ENCODE peak calls at places on chromosome 7, in nine cellular contexts. T is PC-3; Q is NB4; Y is EH; F is HTR-8/SVneo; J is left lung; Z is left ventricle myocardium superior; S is NCI-H748 treated with DMSO at 0.1 percent for 48 hours; N is CD4-positive, alpha-beta memory T cell. R is an unnamed sample.

GRCh38 chr7:27782849-27783248 is 42.9 kb downstream of the TAX1BP1 start:
- DNase-seq in T (peak; percentile 57), Q (no peak), Y (no peak), F (no peak), J (no peak), Z (no peak), S (no peak), N (no peak), R (no peak)

GRCh38 chr7:44100458-44101303 is 3.5 kb upstream of the AEBP1 start:
- DNase-seq in T (no peak), Q (no peak), Y (peak; percentile 87), F (no peak), J (peak; percentile 47), Z (no peak), S (no peak), N (no peak), R (peak; percentile 41)

GRCh38 chr7:150631084-150631824 is 931 bp downstream of the GIMAP6 start:
- DNase-seq in T (no peak), Q (peak; percentile 12), Y (no peak), F (no peak), J (peak; percentile 78), Z (peak; percentile 55), S (no peak), N (peak; percentile 51), R (no peak)

GRCh38 chr7:42315631-42316030 is 78.6 kb upstream of the GLI3 start:
- DNase-seq in T (peak; percentile 69), Q (no peak), Y (peak; percentile 71), F (no peak), J (no peak), Z (no peak), S (no peak), N (no peak), R (no peak)

GRCh38 chr7:79307376-79307775 is 146.1 kb downstream of the MAGI2 start:
- DNase-seq in T (no peak), Q (no peak), Y (no peak), F (no peak), J (no peak), Z (no peak), S (no peak), N (no peak), R (no peak)

GRCh38 chr7:50206521-50207250 is 97.8 kb upstream of the IKZF1 start:
- DNase-seq in T (no peak), Q (peak; percentile 93), Y (no peak), F (no peak), J (no peak), Z (no peak), S (no peak), N (peak; percentile 67), R (no peak)

GRCh38 chr7:84455788-84456187 is 261.2 kb upstream of the SEMA3A start:
- DNase-seq in T (peak; percentile 22), Q (no peak), Y (no peak), F (no peak), J (no peak), Z (no peak), S (no peak), N (no peak), R (no peak)

GRCh38 chr7:130263130-130263529 is 3.5 kb upstream of the CPA2 start:
- DNase-seq in T (no peak), Q (peak; percentile 52), Y (no peak), F (no peak), J (no peak), Z (no peak), S (no peak), N (no peak), R (no peak)

GRCh38 chr7:92749327-92749730 is 87.0 kb downstream of the CDK6 start:
- DNase-seq in T (no peak), Q (no peak), Y (peak; percentile 30), F (no peak), J (no peak), Z (no peak), S (no peak), N (no peak), R (no peak)

GRCh38 chr7:21326916-21327315 is 101.0 kb upstream of the SP4 start:
- DNase-seq in T (no peak), Q (no peak), Y (no peak), F (no peak), J (no peak), Z (no peak), S (no peak), N (no peak), R (no peak)

GRCh38 chr7:89780291-89780690 is 374.0 kb upstream of the STEAP1 start:
- DNase-seq in T (no peak), Q (no peak), Y (no peak), F (no peak), J (no peak), Z (no peak), S (no peak), N (no peak), R (no peak)

GRCh38 chr7:99296471-99296870 is 23.8 kb downstream of the MYH16 start:
- DNase-seq in T (no peak), Q (no peak), Y (no peak), F (no peak), J (no peak), Z (no peak), S (no peak), N (no peak), R (no peak)

GRCh38 chr7:118158766-118159165 is 25.2 kb upstream of the LSM8 start:
- DNase-seq in T (peak; percentile 8), Q (peak; percentile 22), Y (no peak), F (no peak), J (no peak), Z (no peak), S (no peak), N (no peak), R (no peak)

GRCh38 chr7:157612664-157613561 is 276.1 kb downstream of the DNAJB6 start:
- DNase-seq in T (peak; percentile 47), Q (peak; percentile 99), Y (no peak), F (no peak), J (peak; percentile 88), Z (peak; percentile 70), S (no peak), N (peak; percentile 82), R (peak; percentile 83)

GRCh38 chr7:83547526-83547925 is 101.4 kb downstream of the SEMA3E start:
- DNase-seq in T (peak; percentile 95), Q (no peak), Y (peak; percentile 3), F (peak; percentile 9), J (no peak), Z (no peak), S (peak; percentile 51), N (no peak), R (peak; percentile 3)

GRCh38 chr7:28588606-28589005 is 176.3 kb downstream of the CREB5 start:
- DNase-seq in T (no peak), Q (no peak), Y (no peak), F (no peak), J (no peak), Z (no peak), S (no peak), N (no peak), R (no peak)

GRCh38 chr7:16778479-16778878 is 24.9 kb downstream of the TSPAN13 start:
- DNase-seq in T (no peak), Q (no peak), Y (no peak), F (no peak), J (no peak), Z (no peak), S (no peak), N (no peak), R (no peak)

GRCh38 chr7:158008267-158008666 is 579.4 kb downstream of the PTPRN2 start:
- DNase-seq in T (no peak), Q (no peak), Y (no peak), F (no peak), J (no peak), Z (no peak), S (peak; percentile 55), N (no peak), R (no peak)

GRCh38 chr7:72818663-72819366 is 9.2 kb downstream of the TYW1B start:
- DNase-seq in T (no peak), Q (peak; percentile 31), Y (no peak), F (no peak), J (no peak), Z (no peak), S (no peak), N (no peak), R (no peak)

GRCh38 chr7:158421394-158421793 is 166.2 kb downstream of the PTPRN2 start:
- DNase-seq in T (no peak), Q (no peak), Y (no peak), F (no peak), J (no peak), Z (no peak), S (no peak), N (no peak), R (no peak)

GRCh38 chr7:153404781-153405279 is 645.3 kb downstream of the ACTR3B start:
- DNase-seq in T (no peak), Q (no peak), Y (no peak), F (no peak), J (no peak), Z (no peak), S (no peak), N (no peak), R (no peak)

GRCh38 chr7:74514131-74514591 is 60.5 kb downstream of the GTF2IRD1 start:
- DNase-seq in T (no peak), Q (no peak), Y (no peak), F (no peak), J (no peak), Z (peak; percentile 62), S (no peak), N (no peak), R (no peak)

GRCh38 chr7:87154166-87154565 is 1.9 kb downstream of the DMTF1 start:
- DNase-seq in T (no peak), Q (no peak), Y (no peak), F (no peak), J (no peak), Z (no peak), S (no peak), N (no peak), R (no peak)

GRCh38 chr7:114944742-114945625 is 23.1 kb downstream of the MDFIC start:
- DNase-seq in T (no peak), Q (no peak), Y (peak; percentile 91), F (no peak), J (no peak), Z (peak; percentile 85), S (no peak), N (no peak), R (no peak)

GRCh38 chr7:144386741-144387140 is 16.8 kb downstream of the NOBOX start:
- DNase-seq in T (no peak), Q (no peak), Y (peak; percentile 74), F (no peak), J (no peak), Z (no peak), S (no peak), N (no peak), R (no peak)

GRCh38 chr7:140153666-140154161 is 23.1 kb downstream of the KDM7A start:
- DNase-seq in T (no peak), Q (no peak), Y (no peak), F (no peak), J (no peak), Z (no peak), S (no peak), N (no peak), R (peak; percentile 16)

GRCh38 chr7:123714296-123715080 is 34.3 kb downstream of the WASL start:
- DNase-seq in T (no peak), Q (no peak), Y (no peak), F (no peak), J (no peak), Z (no peak), S (no peak), N (no peak), R (no peak)